ENCODE peak calls at places on chromosomes 7 and 10, in ten cellular contexts. O is fibroblast of pulmonary artery; M is neuronal stem cell; B is fibroblast of lung; V is hepatocyte; Y is cardiac muscle cell; C is AG04450; J is heart right ventricle; G is CD4-positive, alpha-beta memory T cell; T is HFF-Myc. K is an unnamed sample.

GRCh38 chr10:5589963-5590511 is 65.3 kb downstream of the CALML3 start:
- DNase-seq in Y (peak; percentile 58), O (peak; percentile 39), V (no peak), G (peak; percentile 3), T (no peak), M (no peak), B (peak; percentile 86), J (no peak), C (no peak), K (no peak)

GRCh38 chr7:45978731-45979211 is 57.7 kb upstream of the IGFBP3 start:
- DNase-seq in C (no peak), G (no peak), M (no peak), B (peak; percentile 22), V (no peak), Y (peak; percentile 22), T (no peak), J (no peak), O (peak; percentile 21), K (no peak)

GRCh38 chr10:31745612-31746376 is 182.8 kb downstream of the ARHGAP12 start:
- DNase-seq in G (no peak), J (no peak), C (peak; percentile 71), O (peak; percentile 80), T (peak; percentile 88), V (no peak), M (no peak), B (peak; percentile 95), Y (peak; percentile 63), K (peak; percentile 72)

GRCh38 chr10:65611592-65611991 is 1314.2 kb upstream of the LRRTM3 start:
- DNase-seq in B (no peak), T (no peak), V (no peak), J (no peak), C (peak; percentile 4), G (no peak), M (no peak), O (peak; percentile 46), Y (peak; percentile 57), K (no peak)

GRCh38 chr10:74910604-74911355 is 84.4 kb downstream of the KAT6B start:
- DNase-seq in Y (no peak), T (no peak), C (peak; percentile 55), O (no peak), J (no peak), B (no peak), V (no peak), G (no peak), M (no peak), K (no peak)

GRCh38 chr7:128396357-128396756 is 13.4 kb downstream of the IMPDH1 start:
- DNase-seq in Y (no peak), T (no peak), C (no peak), J (no peak), G (no peak), M (no peak), B (no peak), V (no peak), O (no peak), K (no peak)

GRCh38 chr7:76997381-76998262 is 34.5 kb downstream of the SPDYE17 start:
- DNase-seq in B (no peak), C (no peak), Y (no peak), V (peak; percentile 11), T (no peak), G (no peak), O (no peak), M (no peak), J (no peak), K (no peak)

GRCh38 chr7:108234981-108235450 is 104.9 kb upstream of the LAMB4 start:
- DNase-seq in G (no peak), J (no peak), Y (peak; percentile 23), O (peak; percentile 35), M (no peak), V (no peak), T (no peak), B (peak; percentile 34), C (no peak), K (no peak)

GRCh38 chr7:44561962-44562621 is 11.6 kb downstream of the DDX56 start:
- DNase-seq in O (peak; percentile 52), V (peak; percentile 89), B (peak; percentile 58), C (no peak), M (no peak), G (no peak), J (no peak), Y (peak; percentile 55), T (peak; percentile 31), K (no peak)

GRCh38 chr7:74479066-74479781 is 25.5 kb downstream of the GTF2IRD1 start:
- DNase-seq in M (no peak), V (no peak), G (no peak), C (no peak), B (peak; percentile 61), J (no peak), Y (peak; percentile 52), O (no peak), T (no peak), K (no peak)

GRCh38 chr10:118307237-118307636 is 34.9 kb downstream of the FAM204A start:
- DNase-seq in B (no peak), Y (no peak), G (no peak), M (no peak), C (no peak), O (no peak), T (no peak), V (no peak), J (no peak), K (no peak)

GRCh38 chr7:604038-604883 is 84.6 kb upstream of the PDGFA start:
- DNase-seq in T (peak; percentile 25), O (peak; percentile 95), Y (peak; percentile 96), M (no peak), C (no peak), G (peak; percentile 90), V (no peak), B (peak; percentile 89), J (peak; percentile 89), K (no peak)

GRCh38 chr10:97176226-97176625 is 9.5 kb downstream of the SLIT1 start:
- DNase-seq in O (no peak), Y (no peak), G (no peak), C (no peak), J (no peak), B (no peak), M (no peak), V (no peak), T (no peak), K (no peak)

GRCh38 chr7:28107960-28108359 is 72.6 kb downstream of the JAZF1 start:
- DNase-seq in M (no peak), O (peak; percentile 42), T (no peak), B (peak; percentile 37), Y (peak; percentile 25), V (no peak), J (no peak), G (no peak), C (no peak), K (no peak)

GRCh38 chr10:10138685-10139084 is 879.0 kb upstream of the CELF2 start:
- DNase-seq in V (no peak), C (no peak), G (peak; percentile 6), O (no peak), T (no peak), J (no peak), Y (peak; percentile 2), B (no peak), M (no peak), K (no peak)
- H3K4me3 ChIP-seq in V (no peak overlapping the region), C (no peak overlapping the region), G (peak overlapping the region; percentile 34), O (no peak overlapping the region), T (no peak overlapping the region), J (peak overlapping the region; percentile 29), Y (no peak overlapping the region), B (peak overlapping the region; percentile 31), M (no peak overlapping the region), K (no peak overlapping the region)

DNA sequence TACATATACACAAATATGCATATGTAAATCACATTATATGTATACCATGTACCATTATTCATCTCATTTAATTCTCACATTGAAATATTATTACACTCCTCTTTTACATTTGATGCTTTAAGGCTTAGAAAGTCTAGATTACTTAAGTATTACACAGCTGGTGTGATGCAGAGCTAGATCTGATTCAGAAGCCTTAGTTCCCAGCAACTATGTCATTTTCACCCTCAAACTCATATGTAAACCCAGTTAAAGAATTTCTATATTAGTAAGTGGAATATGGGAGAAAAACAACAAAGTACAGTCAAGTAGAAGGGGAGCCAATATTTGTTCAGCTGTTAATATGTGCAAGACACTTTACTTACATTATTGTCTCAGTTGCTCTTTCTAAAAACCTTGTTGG is 74.3 kb upstream of the CSTF2T start:
- DNase-seq in O (no peak), C (no peak), B (peak; percentile 1), G (no peak), V (no peak), Y (no peak), T (no peak), J (no peak), M (no peak), K (no peak)
- H3K4me3 ChIP-seq in O (no peak overlapping the region), C (no peak overlapping the region), B (no peak overlapping the region), G (no peak overlapping the region), V (no peak overlapping the region), Y (no peak overlapping the region), T (no peak overlapping the region), J (no peak overlapping the region), M (no peak overlapping the region), K (no peak overlapping the region)

GRCh38 chr10:29874604-29875269 is 184.6 kb downstream of the JCAD start:
- DNase-seq in Y (peak; percentile 38), M (no peak), G (no peak), C (no peak), T (no peak), O (peak; percentile 35), J (no peak), V (no peak), B (no peak), K (no peak)

GRCh38 chr10:29870522-29871044 is 188.8 kb downstream of the JCAD start:
- DNase-seq in Y (no peak), O (no peak), V (no peak), J (no peak), B (no peak), T (no peak), C (no peak), M (no peak), G (no peak), K (no peak)

GRCh38 chr10:29876008-29876555 is 183.3 kb downstream of the JCAD start:
- DNase-seq in J (no peak), M (no peak), B (peak; percentile 48), V (no peak), G (no peak), C (no peak), O (no peak), Y (peak; percentile 19), T (no peak), K (no peak)

GRCh38 chr10:29877798-29878491 is 181.4 kb downstream of the JCAD start:
- DNase-seq in C (no peak), O (peak; percentile 45), M (no peak), J (peak; percentile 54), B (peak; percentile 58), V (no peak), Y (peak; percentile 41), G (no peak), T (no peak), K (no peak)

DNA sequence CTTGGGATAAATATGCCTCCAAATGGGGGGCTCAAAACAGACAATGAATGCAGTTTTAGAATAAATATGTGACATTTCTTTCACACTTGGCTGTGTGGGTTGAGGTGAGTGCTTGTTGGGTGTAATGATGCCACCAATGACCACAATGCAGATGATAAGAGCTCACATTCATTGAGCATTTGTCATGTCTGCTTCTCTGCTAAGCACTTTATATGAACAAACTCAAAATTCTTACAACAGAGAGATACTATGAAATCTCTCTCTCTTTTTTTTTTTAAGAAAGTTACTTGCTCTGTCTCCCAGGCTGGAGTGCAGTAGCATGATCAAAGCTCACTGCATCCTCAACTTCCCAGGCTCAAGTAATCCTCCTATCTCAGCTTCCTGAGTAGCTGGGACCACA is 185.4 kb downstream of the JCAD start:
- DNase-seq in Y (peak; percentile 49), O (peak; percentile 40), B (peak; percentile 89), G (no peak), J (no peak), V (no peak), T (no peak), C (no peak), M (no peak), K (no peak)
- H3K4me3 ChIP-seq in Y (no peak overlapping the region), O (no peak overlapping the region), B (no peak overlapping the region), G (no peak overlapping the region), J (no peak overlapping the region), V (no peak overlapping the region), T (no peak overlapping the region), C (no peak overlapping the region), M (no peak overlapping the region), K (no peak overlapping the region)

GRCh38 chr10:92591550-92592140 is 1.3 kb upstream of the KIF11 start:
- DNase-seq in G (peak; percentile 90), O (peak; percentile 95), V (peak; percentile 95), C (peak; percentile 73), T (peak; percentile 65), Y (peak; percentile 97), B (peak; percentile 95), J (peak; percentile 92), M (peak; percentile 67), K (peak; percentile 69)
- H3K4me3 ChIP-seq in G (peak overlapping the region; percentile 65), O (peak overlapping the region; percentile 90), V (peak overlapping the region; percentile 27), C (peak overlapping the region; percentile 48), T (peak overlapping the region; percentile 92), Y (peak overlapping the region; percentile 27), B (peak overlapping the region; percentile 97), J (peak overlapping the region; percentile 99), M (peak overlapping the region; percentile 9), K (peak overlapping the region; percentile 80)

K was measured in kidney epithelial cell.